ENCODE peak calls at places on chromosome 18, in four cellular contexts. One of them, this sample, is unnamed.
A peak's percentile ranks its signal among the peaks of the same experiment; 100 is the strongest.

GRCh38 chr18:58761241-58761969 is 90.1 kb downstream of the MALT1 start:
- DNase-seq in HFF-Myc: no peak
- DNase-seq in AG10803: no peak
- DNase-seq in endothelial cell: no peak
- DNase-seq in this sample: peak; percentile 60

GRCh38 chr18:26516964-26517363 is 31.4 kb downstream of the KCTD1 start:
- DNase-seq in HFF-Myc: no peak
- DNase-seq in AG10803: no peak
- DNase-seq in endothelial cell: no peak
- DNase-seq in this sample: no peak

GRCh38 chr18:35466334-35466733 is 31.4 kb downstream of the INO80C start:
- DNase-seq in HFF-Myc: no peak
- DNase-seq in AG10803: no peak
- DNase-seq in endothelial cell: no peak
- DNase-seq in this sample: no peak

GRCh38 chr18:49651033-49651432 is 89.2 kb downstream of the LIPG start:
- DNase-seq in HFF-Myc: no peak
- DNase-seq in AG10803: no peak
- DNase-seq in endothelial cell: no peak
- DNase-seq in this sample: no peak

GRCh38 chr18:28512357-28512756 is 335.4 kb upstream of the CDH2 start:
- DNase-seq in HFF-Myc: no peak
- DNase-seq in AG10803: no peak
- DNase-seq in endothelial cell: no peak
- DNase-seq in this sample: no peak

GRCh38 chr18:79988925-79989361 is 580 bp upstream of the TXNL4A start:
- DNase-seq in HFF-Myc: no peak
- DNase-seq in AG10803: peak; percentile 62
- DNase-seq in endothelial cell: no peak
- DNase-seq in this sample: no peak

GRCh38 chr18:478679-479078 is 21.8 kb downstream of the COLEC12 start:
- DNase-seq in HFF-Myc: no peak
- DNase-seq in AG10803: peak; percentile 54
- DNase-seq in endothelial cell: no peak
- DNase-seq in this sample: no peak

GRCh38 chr18:52152036-52152435 is 188.0 kb upstream of the DCC start:
- DNase-seq in HFF-Myc: no peak
- DNase-seq in AG10803: no peak
- DNase-seq in endothelial cell: no peak
- DNase-seq in this sample: no peak

GRCh38 chr18:13394794-13395193 is 176.2 kb downstream of the LDLRAD4 start:
- DNase-seq in HFF-Myc: no peak
- DNase-seq in AG10803: no peak
- DNase-seq in endothelial cell: no peak
- DNase-seq in this sample: no peak

GRCh38 chr18:26547302-26548143 is 830 bp downstream of the KCTD1 start:
- DNase-seq in HFF-Myc: peak; percentile 45
- DNase-seq in AG10803: peak; percentile 76
- DNase-seq in endothelial cell: peak; percentile 70
- DNase-seq in this sample: peak; percentile 81

GRCh38 chr18:30556112-30556511 is 486.4 kb downstream of the DSC3 start:
- DNase-seq in HFF-Myc: no peak
- DNase-seq in AG10803: no peak
- DNase-seq in endothelial cell: no peak
- DNase-seq in this sample: no peak

This sample was measured in activated effector memory CD4-positive, alpha-beta T cell treated with anti-CD3 and anti-CD28 coated beads, Interleukin-2, amount 50 U/mL, for 16 hours.